ENCODE peak calls at places on chromosomes 12 and 14, in four cellular contexts. One of them, this sample, is unnamed.

GRCh38 chr14:90969493-90970166 is 90.8 kb downstream of the RPS6KA5 start:
- DNase-seq in body of pancreas: no peak
- DNase-seq in astrocyte of the spinal cord: peak; percentile 8
- DNase-seq in IMR-90: no peak
- DNase-seq in this sample: no peak

GRCh38 chr12:32947203-32947795 is 50.7 kb upstream of the PKP2 start:
- DNase-seq in astrocyte of the spinal cord: peak; percentile 27
- DNase-seq in body of pancreas: no peak
- DNase-seq in IMR-90: no peak
- DNase-seq in this sample: no peak

GRCh38 chr12:72077111-72077820 is 138.6 kb downstream of the TPH2 start:
- DNase-seq in astrocyte of the spinal cord: no peak
- DNase-seq in IMR-90: no peak
- DNase-seq in body of pancreas: no peak
- DNase-seq in this sample: no peak

GRCh38 chr12:104494137-104494815 is 37.5 kb downstream of the CHST11 start:
- DNase-seq in IMR-90: no peak
- DNase-seq in astrocyte of the spinal cord: peak; percentile 34
- DNase-seq in body of pancreas: no peak
- DNase-seq in this sample: no peak

GRCh38 chr14:68230941-68231717 is 411.6 kb downstream of the RAD51B start:
- DNase-seq in astrocyte of the spinal cord: peak; percentile 73
- DNase-seq in body of pancreas: peak; percentile 55
- DNase-seq in IMR-90: peak; percentile 79
- DNase-seq in this sample: no peak

GRCh38 chr14:106841701-106842100 is 1315.3 kb downstream of the TMEM121 start:
- DNase-seq in astrocyte of the spinal cord: no peak
- DNase-seq in body of pancreas: peak; percentile 19
- DNase-seq in IMR-90: no peak
- DNase-seq in this sample: no peak

GRCh38 chr12:66195242-66195641 is 6.2 kb downstream of the IRAK3 start:
- DNase-seq in astrocyte of the spinal cord: no peak
- DNase-seq in IMR-90: no peak
- DNase-seq in body of pancreas: no peak
- DNase-seq in this sample: no peak

GRCh38 chr12:19239616-19240234 is 110.2 kb downstream of the PLEKHA5 start:
- DNase-seq in IMR-90: peak; percentile 86
- DNase-seq in body of pancreas: no peak
- DNase-seq in astrocyte of the spinal cord: peak; percentile 54
- DNase-seq in this sample: no peak

GRCh38 chr12:64525461-64526160 is 73.7 kb downstream of the TBK1 start:
- DNase-seq in astrocyte of the spinal cord: no peak
- DNase-seq in body of pancreas: no peak
- DNase-seq in IMR-90: no peak
- DNase-seq in this sample: no peak

GRCh38 chr12:43154498-43155045 is 397.4 kb downstream of the ADAMTS20 start:
- DNase-seq in IMR-90: no peak
- DNase-seq in body of pancreas: no peak
- DNase-seq in astrocyte of the spinal cord: no peak
- DNase-seq in this sample: no peak

GRCh38 chr14:105666420-105666819 is 140.0 kb downstream of the TMEM121 start:
- DNase-seq in astrocyte of the spinal cord: no peak
- DNase-seq in IMR-90: no peak
- DNase-seq in body of pancreas: no peak
- DNase-seq in this sample: no peak

GRCh38 chr14:95662376-95663186 is 23.6 kb upstream of the TCL1B start:
- DNase-seq in astrocyte of the spinal cord: no peak
- DNase-seq in body of pancreas: peak; percentile 27
- DNase-seq in IMR-90: no peak
- DNase-seq in this sample: no peak

GRCh38 chr12:132560831-132561783 is 49.3 kb downstream of the LRCOL1 start:
- DNase-seq in body of pancreas: peak; percentile 85
- DNase-seq in IMR-90: peak; percentile 51
- DNase-seq in astrocyte of the spinal cord: peak; percentile 53
- DNase-seq in this sample: no peak

GRCh38 chr14:34328178-34328577 is 133.9 kb downstream of the SPTSSA start:
- DNase-seq in body of pancreas: peak; percentile 28
- DNase-seq in IMR-90: peak; percentile 7
- DNase-seq in astrocyte of the spinal cord: no peak
- DNase-seq in this sample: no peak

GRCh38 chr14:75484711-75485429 is 37.4 kb upstream of the BATF start:
- DNase-seq in IMR-90: no peak
- DNase-seq in body of pancreas: peak; percentile 2
- DNase-seq in astrocyte of the spinal cord: no peak
- DNase-seq in this sample: no peak

GRCh38 chr12:20508962-20509361 is 140.6 kb downstream of the PDE3A start:
- DNase-seq in body of pancreas: no peak
- DNase-seq in astrocyte of the spinal cord: no peak
- DNase-seq in IMR-90: no peak
- DNase-seq in this sample: no peak

GRCh38 chr12:214005-214736 is at the start of gene SLC6A12:
- DNase-seq in IMR-90: no peak
- DNase-seq in astrocyte of the spinal cord: no peak
- DNase-seq in body of pancreas: no peak
- DNase-seq in this sample: no peak

GRCh38 chr14:88168498-88169165 is 154.4 kb downstream of the KCNK10 start:
- DNase-seq in body of pancreas: peak; percentile 48
- DNase-seq in IMR-90: peak; percentile 16
- DNase-seq in astrocyte of the spinal cord: peak; percentile 15
- DNase-seq in this sample: no peak

GRCh38 chr14:22289570-22289969 is 299.5 kb downstream of the DAD1 start:
- DNase-seq in body of pancreas: no peak
- DNase-seq in IMR-90: no peak
- DNase-seq in astrocyte of the spinal cord: no peak
- DNase-seq in this sample: no peak

GRCh38 chr14:23418021-23418420 is 9.9 kb upstream of the MYH6 start:
- DNase-seq in astrocyte of the spinal cord: no peak
- DNase-seq in IMR-90: no peak
- DNase-seq in body of pancreas: no peak
- DNase-seq in this sample: no peak

GRCh38 chr14:67784244-67784823 is 32.1 kb downstream of the ZFYVE26 start:
- DNase-seq in astrocyte of the spinal cord: no peak
- DNase-seq in IMR-90: no peak
- DNase-seq in body of pancreas: no peak
- DNase-seq in this sample: no peak

GRCh38 chr12:30908389-30909087 is 18.0 kb upstream of the TSPAN11 start:
- DNase-seq in body of pancreas: no peak
- DNase-seq in astrocyte of the spinal cord: peak; percentile 97
- DNase-seq in IMR-90: peak; percentile 45
- DNase-seq in this sample: peak; percentile 43

GRCh38 chr12:26304273-26304672 is 108.9 kb downstream of the SSPN start:
- DNase-seq in astrocyte of the spinal cord: no peak
- DNase-seq in body of pancreas: no peak
- DNase-seq in IMR-90: no peak
- DNase-seq in this sample: no peak

DNA sequence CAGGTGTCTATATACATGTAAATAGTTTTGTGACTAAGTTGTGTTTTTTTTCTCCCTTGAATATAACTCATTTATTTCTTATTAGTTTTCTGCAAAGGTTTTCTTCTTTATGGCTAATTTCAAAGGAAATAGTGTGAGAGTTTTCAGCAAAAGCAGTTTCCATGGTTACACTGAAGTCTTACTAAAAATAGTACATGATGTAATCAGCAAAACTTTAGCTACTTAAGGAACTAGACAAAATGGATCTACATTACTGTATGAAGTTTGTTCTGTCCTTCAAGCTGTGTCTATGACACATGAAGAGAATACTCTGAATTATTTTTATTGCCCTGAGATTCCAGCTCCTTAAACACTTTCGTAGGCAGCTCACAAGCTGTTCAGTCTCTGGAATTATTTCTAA is 430.0 kb upstream of the TMPO start:
- DNase-seq in astrocyte of the spinal cord: peak; percentile 8
- DNase-seq in IMR-90: no peak
- DNase-seq in body of pancreas: no peak
- DNase-seq in this sample: no peak
- TF ChIP-seq CTCF in astrocyte of the spinal cord: no peak
- TF ChIP-seq CTCF in IMR-90: no peak
- TF ChIP-seq CTCF in body of pancreas: no peak
- TF ChIP-seq CTCF in this sample: no peak

GRCh38 chr12:125185311-125185739 is 120.1 kb downstream of the AACS start:
- DNase-seq in IMR-90: no peak
- DNase-seq in astrocyte of the spinal cord: no peak
- DNase-seq in body of pancreas: no peak
- DNase-seq in this sample: no peak
- H3K4me3 ChIP-seq in IMR-90: no peak overlapping the region
- H3K4me3 ChIP-seq in astrocyte of the spinal cord: peak overlapping the region; percentile 34
- H3K4me3 ChIP-seq in body of pancreas: no peak overlapping the region
- H3K4me3 ChIP-seq in this sample: no peak overlapping the region

GRCh38 chr14:100645986-100646314 is 58.7 kb upstream of the BEGAIN start:
- DNase-seq in IMR-90: no peak
- DNase-seq in astrocyte of the spinal cord: no peak
- DNase-seq in body of pancreas: no peak
- DNase-seq in this sample: no peak
- TF ChIP-seq CTCF in IMR-90: no peak
- TF ChIP-seq CTCF in astrocyte of the spinal cord: no peak
- TF ChIP-seq CTCF in body of pancreas: peak; percentile 15
- TF ChIP-seq CTCF in this sample: no peak

GRCh38 chr12:124927325-124928094 is 13.1 kb upstream of the UBC start:
- DNase-seq in body of pancreas: peak; percentile 95
- DNase-seq in astrocyte of the spinal cord: peak; percentile 88
- DNase-seq in IMR-90: peak; percentile 79
- DNase-seq in this sample: peak; percentile 99

GRCh38 chr12:124929649-124930419 is 15.4 kb upstream of the UBC start:
- DNase-seq in IMR-90: no peak
- DNase-seq in body of pancreas: no peak
- DNase-seq in astrocyte of the spinal cord: no peak
- DNase-seq in this sample: no peak

GRCh38 chr12:124928912-124929530 is 14.6 kb upstream of the UBC start:
- DNase-seq in astrocyte of the spinal cord: no peak
- DNase-seq in IMR-90: no peak
- DNase-seq in body of pancreas: no peak
- DNase-seq in this sample: no peak

GRCh38 chr12:124930576-124930975 is 16.1 kb upstream of the UBC start:
- DNase-seq in astrocyte of the spinal cord: no peak
- DNase-seq in body of pancreas: no peak
- DNase-seq in IMR-90: no peak
- DNase-seq in this sample: no peak

DNA sequence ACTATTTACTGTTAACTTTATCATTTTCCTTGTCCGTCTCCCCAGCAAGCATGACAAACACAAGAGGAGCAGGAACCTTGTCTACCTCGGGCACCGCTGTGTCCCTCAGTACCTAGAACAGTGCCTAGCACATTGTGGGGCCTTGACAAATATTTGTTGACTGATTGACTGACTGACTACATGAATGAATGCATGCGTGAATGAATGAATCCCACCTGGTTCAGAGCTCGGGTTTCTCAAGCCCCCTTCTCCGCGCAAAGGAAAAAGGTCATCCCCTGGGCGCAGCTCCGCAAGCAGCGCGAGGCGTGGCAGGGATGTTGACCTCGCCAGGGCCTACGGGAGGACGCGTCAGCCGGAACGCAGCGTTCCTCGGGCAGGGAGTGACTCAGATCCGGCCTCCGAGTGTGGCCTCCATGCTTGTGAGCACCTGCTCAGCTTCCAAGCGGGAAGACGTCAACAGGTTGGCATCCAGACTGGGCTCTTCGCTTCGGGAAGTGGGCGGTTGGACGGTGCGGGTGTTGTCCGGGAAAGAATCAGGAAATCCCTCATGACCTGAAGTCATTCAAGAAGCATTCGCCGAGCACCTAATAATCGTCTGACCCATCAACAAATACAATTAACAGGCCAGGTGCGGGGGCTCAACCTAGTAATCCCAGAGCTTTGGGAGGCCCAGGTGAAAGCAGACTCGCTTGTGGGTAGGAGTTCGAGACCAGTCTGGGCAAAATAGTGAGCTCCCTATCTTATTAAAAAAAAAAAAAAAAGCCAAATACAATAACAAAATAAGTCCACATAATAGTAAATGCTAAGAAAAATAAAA is 13.9 kb upstream of the UBC start:
- DNase-seq in body of pancreas: peak; percentile 90
- DNase-seq in astrocyte of the spinal cord: peak; percentile 95
- DNase-seq in IMR-90: peak; percentile 91
- DNase-seq in this sample: peak; percentile 75
- H3K4me3 ChIP-seq in body of pancreas: no peak overlapping the region
- H3K4me3 ChIP-seq in astrocyte of the spinal cord: peak overlapping the region; percentile 69
- H3K4me3 ChIP-seq in IMR-90: peak overlapping the region; percentile 63
- H3K4me3 ChIP-seq in this sample: no peak overlapping the region

GRCh38 chr14:44405350-44405619 is 101.8 kb downstream of the FSCB start:
- DNase-seq in astrocyte of the spinal cord: no peak
- DNase-seq in body of pancreas: no peak
- DNase-seq in IMR-90: no peak
- DNase-seq in this sample: no peak
- TF ChIP-seq CTCF in astrocyte of the spinal cord: no peak
- TF ChIP-seq CTCF in body of pancreas: no peak
- TF ChIP-seq CTCF in IMR-90: no peak
- TF ChIP-seq CTCF in this sample: no peak